ENCODE peak calls at places on chromosome 4, in seven cellular contexts. Q, F, X, T, Y, J and K are unnamed samples.

GRCh38 chr4:52641853-52642563 is 17.1 kb downstream of the USP46 start:
- DNase-seq in X (peak), J (peak), Q (no peak), F (no peak), Y (no peak), T (no peak), K (no peak)

GRCh38 chr4:96916731-96917130 is 1076.8 kb downstream of the PDHA2 start:
- DNase-seq in T (no peak), X (no peak), Q (no peak), Y (no peak), F (no peak), J (no peak), K (no peak)

GRCh38 chr4:12889054-12889453 is 595.1 kb downstream of the RAB28 start:
- DNase-seq in Q (peak), F (no peak), Y (peak), X (no peak), J (no peak), T (no peak), K (no peak)

GRCh38 chr4:38311495-38311894 is 351.3 kb downstream of the PTTG2 start:
- DNase-seq in Y (no peak), Q (no peak), T (no peak), J (no peak), X (no peak), F (no peak), K (no peak)

GRCh38 chr4:185535818-185536729 is 767 bp upstream of the PDLIM3 start:
- DNase-seq in T (no peak), Q (peak), J (no peak), F (no peak), X (no peak), Y (no peak), K (peak)

GRCh38 chr4:109979932-109980717 is 67.4 kb downstream of the EGF start:
- DNase-seq in X (peak), J (no peak), F (no peak), Y (no peak), Q (peak), T (no peak), K (peak)

GRCh38 chr4:73922766-73923630 is 53.8 kb downstream of the CXCL1 start:
- DNase-seq in T (no peak), X (peak), Q (peak), F (no peak), J (no peak), Y (no peak), K (peak)

GRCh38 chr4:52750819-52751348 is 341 bp downstream of the ERVMER34-1 start:
- DNase-seq in T (no peak), F (peak), Q (peak), Y (no peak), J (no peak), X (peak), K (no peak)

GRCh38 chr4:85681194-85681803 is 206.3 kb downstream of the ARHGAP24 start:
- DNase-seq in J (peak), Q (peak), X (peak), F (no peak), Y (peak), T (peak), K (peak)

GRCh38 chr4:94354474-94354896 is 11.8 kb upstream of the HPGDS start:
- DNase-seq in X (no peak), J (no peak), T (no peak), F (no peak), Y (no peak), Q (no peak), K (no peak)

GRCh38 chr4:121698119-121698732 is 1.4 kb upstream of the ANXA5 start:
- DNase-seq in Q (peak), X (no peak), Y (peak), T (no peak), J (no peak), F (no peak), K (peak)
- H3K4me3 ChIP-seq in Q (no peak), X (no peak), Y (no peak), T (no peak), J (no peak), F (no peak), K (peak)

DNA sequence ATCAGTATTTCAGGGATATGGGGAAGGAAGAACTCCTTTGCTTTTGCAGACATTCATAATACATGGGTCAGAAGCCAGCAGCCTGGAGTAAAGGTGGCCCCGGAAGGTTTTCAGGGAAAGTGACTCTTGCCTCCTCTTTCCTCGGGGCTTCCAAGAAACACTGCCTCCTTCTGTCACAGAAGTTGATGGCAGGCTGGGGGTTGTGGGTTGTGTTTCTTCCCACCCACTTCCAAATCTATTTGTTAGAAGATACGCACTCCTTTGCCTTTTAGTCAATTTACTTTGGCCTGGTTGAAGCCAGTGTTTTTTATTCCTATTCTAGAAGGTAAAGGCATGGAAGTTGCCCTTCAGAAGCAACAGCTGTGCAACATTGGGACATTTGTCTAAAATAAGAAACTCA is 19.7 kb downstream of the KIT start:
- DNase-seq in Y (no peak), T (no peak), X (no peak), F (no peak), J (no peak), Q (no peak), K (no peak)
- TF ChIP-seq CTCF in Y (no peak), T (no peak), X (no peak), F (no peak), J (no peak), Q (peak), K (no peak)

GRCh38 chr4:182240161-182241130 is 2.8 kb upstream of the TENM3 start:
- DNase-seq in T (no peak), Q (peak), F (no peak), X (peak), J (no peak), Y (no peak), K (peak)
- H3K4me3 ChIP-seq in T (no peak), Q (no peak), F (no peak), X (no peak), J (no peak), Y (no peak), K (peak)

GRCh38 chr4:123397276-123398150 is 918 bp downstream of the SPRY1 start:
- DNase-seq in J (peak), Y (no peak), F (no peak), X (peak), T (peak), Q (peak), K (peak)
- TF ChIP-seq CTCF in J (no peak), Y (no peak), F (no peak), X (no peak), T (no peak), Q (no peak), K (no peak)

GRCh38 chr4:142875117-142875516 is 29.0 kb upstream of the INPP4B start:
- DNase-seq in F (no peak), X (no peak), J (peak), T (no peak), Y (no peak), Q (no peak), K (no peak)
- H3K4me3 ChIP-seq in F (no peak), X (no peak), J (no peak), T (no peak), Y (no peak), Q (no peak), K (no peak)

GRCh38 chr4:6425336-6425735 is 47.1 kb downstream of the PPP2R2C start:
- DNase-seq in Q (no peak), X (no peak), F (no peak), Y (no peak), J (peak), T (no peak), K (no peak)

GRCh38 chr4:6426571-6427438 is 45.6 kb downstream of the PPP2R2C start:
- DNase-seq in T (no peak), F (no peak), Q (no peak), X (no peak), Y (no peak), J (no peak), K (no peak)

GRCh38 chr4:6424425-6424824 is 48.0 kb downstream of the PPP2R2C start:
- DNase-seq in Q (no peak), T (no peak), J (no peak), X (no peak), F (no peak), Y (no peak), K (no peak)

GRCh38 chr4:6425911-6426310 is 46.5 kb downstream of the PPP2R2C start:
- DNase-seq in J (no peak), X (no peak), T (no peak), Y (no peak), Q (no peak), F (no peak), K (no peak)

DNA sequence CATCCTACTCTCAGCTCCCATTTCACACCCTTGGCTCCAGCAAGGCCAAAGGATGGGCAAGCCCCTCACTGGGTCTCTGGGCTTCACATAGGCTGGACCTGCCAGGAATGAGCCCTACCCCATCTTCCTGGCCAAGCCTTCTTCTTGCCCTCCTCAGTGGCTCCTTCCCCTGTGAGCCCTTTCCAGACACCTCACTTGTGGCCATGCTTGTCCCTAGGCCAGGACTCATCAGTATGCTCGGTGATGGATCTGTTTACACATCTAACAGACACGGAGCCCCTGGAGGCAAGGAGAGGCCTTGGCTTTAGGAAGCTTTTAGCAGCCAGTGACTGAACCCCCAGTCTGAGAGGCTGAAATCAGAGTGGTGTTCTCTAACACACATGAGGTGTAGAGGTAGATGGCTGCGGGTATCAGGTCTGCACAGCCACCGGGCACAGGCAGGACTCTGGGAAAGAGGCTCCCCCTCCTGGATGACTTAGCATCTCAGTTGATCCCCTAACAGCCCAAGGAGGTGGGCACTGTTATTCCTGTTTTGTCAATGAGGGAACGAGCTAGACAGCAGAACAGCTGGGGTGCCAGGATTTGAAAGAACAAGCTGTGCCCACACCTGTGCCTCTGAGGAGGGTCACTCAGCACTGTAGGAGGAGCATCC is 44.8 kb downstream of the PPP2R2C start:
- DNase-seq in F (no peak), J (no peak), Y (no peak), X (no peak), T (no peak), Q (no peak), K (no peak)
- TF ChIP-seq CTCF in F (no peak), J (no peak), Y (no peak), X (no peak), T (no peak), Q (no peak), K (no peak)

GRCh38 chr4:47926667-47927258 is 12.4 kb upstream of the NFXL1 start:
- DNase-seq in F (no peak), Y (no peak), J (peak), T (no peak), X (peak), Q (peak), K (peak)
- H3K4me3 ChIP-seq in F (peak), Y (no peak), J (no peak), T (no peak), X (peak), Q (no peak), K (no peak)